ENCODE peak calls at places on chromosomes 11 and 22, in five cellular contexts. I is aorta, Q is RWPE1, W is cerebellar nuclear complex, M is hypothalamus. Z is an unnamed sample.

GRCh38 chr11:28739489-28740280 is 631.5 kb downstream of the METTL15 start:
- DNase-seq in M (no peak), W (no peak), I (no peak), Q (no peak), Z (no peak)

GRCh38 chr11:64711138-64711943 is 11.7 kb downstream of the NRXN2 start:
- DNase-seq in W (no peak), Q (no peak), M (no peak), I (peak; percentile 71), Z (no peak)

GRCh38 chr11:1749020-1749758 is 1.2 kb downstream of the IFITM10 start:
- DNase-seq in I (peak; percentile 87), M (no peak), Q (peak; percentile 56), W (no peak), Z (no peak)

GRCh38 chr11:7967826-7968225 is 2.6 kb upstream of the NLRP10 start:
- DNase-seq in M (no peak), Q (no peak), W (no peak), I (no peak), Z (no peak)

GRCh38 chr22:44172370-44173108 is 8.2 kb upstream of the PARVG start:
- DNase-seq in Q (no peak), I (peak; percentile 82), W (no peak), M (no peak), Z (peak; percentile 71)

GRCh38 chr22:38415561-38416321 is 39.3 kb downstream of the KCNJ4 start:
- DNase-seq in W (no peak), I (peak; percentile 51), Q (no peak), M (no peak), Z (no peak)

GRCh38 chr11:44955019-44955738 is 4.5 kb upstream of the TP53I11 start:
- DNase-seq in Q (peak; percentile 56), I (no peak), W (no peak), M (no peak), Z (peak; percentile 59)

GRCh38 chr11:32430586-32431357 is 4.6 kb downstream of the WT1 start:
- DNase-seq in W (no peak), M (no peak), Q (no peak), I (no peak), Z (no peak)

Z was measured in pons.